ENCODE peak calls at places on chromosome 15, in eight cellular contexts. S, M, W, H, B, J, Y and G are unnamed samples.

GRCh38 chr15:70484993-70485392 is 278.4 kb downstream of the UACA start:
- DNase-seq in Y (no peak), H (no peak), M (no peak), W (no peak), J (no peak), B (no peak), S (no peak), G (no peak)

GRCh38 chr15:33358303-33358702 is 47.5 kb downstream of the RYR3 start:
- DNase-seq in S (no peak), Y (no peak), M (no peak), H (no peak), B (no peak), W (no peak), J (no peak), G (no peak)

GRCh38 chr15:62619105-62619504 is 423.4 kb upstream of the TPM1 start:
- DNase-seq in Y (no peak), B (no peak), J (no peak), H (no peak), W (no peak), M (no peak), S (no peak), G (no peak)

GRCh38 chr15:53462631-53463030 is 296.8 kb downstream of the WDR72 start:
- DNase-seq in M (no peak), W (no peak), Y (no peak), S (no peak), B (no peak), J (no peak), H (no peak), G (no peak)

GRCh38 chr15:89630260-89630659 is 25.0 kb downstream of the KIF7 start:
- DNase-seq in H (no peak), S (no peak), Y (no peak), B (no peak), M (no peak), W (no peak), J (peak; percentile 22), G (no peak)

GRCh38 chr15:41858756-41859155 is 20.1 kb downstream of the PLA2G4B start:
- DNase-seq in J (no peak), W (no peak), H (no peak), Y (no peak), B (no peak), M (no peak), S (no peak), G (no peak)

GRCh38 chr15:92910451-92910850 is 10.3 kb downstream of the CHD2 start:
- DNase-seq in H (no peak), M (no peak), S (no peak), B (no peak), W (no peak), J (no peak), Y (no peak), G (no peak)

GRCh38 chr15:89677381-89677780 is 1.8 kb downstream of the PLIN1 start:
- DNase-seq in S (no peak), Y (no peak), J (no peak), B (no peak), W (no peak), H (no peak), M (no peak), G (no peak)

GRCh38 chr15:72222433-72222832 is 8.6 kb downstream of the PKM start:
- DNase-seq in S (no peak), M (no peak), B (no peak), W (peak; percentile 71), H (peak; percentile 77), J (no peak), Y (no peak), G (peak; percentile 43)

GRCh38 chr15:89307791-89308190 is 26.8 kb downstream of the POLG start:
- DNase-seq in W (no peak), J (no peak), S (no peak), Y (no peak), H (no peak), B (no peak), M (no peak), G (no peak)

GRCh38 chr15:45129651-45130129 is at the start of the genes DUOX1 and DUOXA1:
- DNase-seq in W (no peak), S (no peak), H (no peak), B (no peak), Y (peak; percentile 12), M (no peak), J (peak; percentile 85), G (peak; percentile 63)

GRCh38 chr15:44535092-44535491 is 1.9 kb upstream of the EIF3J start:
- DNase-seq in H (no peak), W (no peak), J (no peak), S (no peak), M (no peak), B (no peak), Y (no peak), G (no peak)

GRCh38 chr15:71362556-71362955 is 247.3 kb downstream of the THSD4 start:
- DNase-seq in Y (no peak), W (no peak), B (no peak), M (no peak), J (no peak), H (no peak), S (no peak), G (no peak)

GRCh38 chr15:81890496-81890895 is 155.3 kb downstream of the MEX3B start:
- DNase-seq in S (no peak), B (no peak), J (no peak), Y (no peak), H (no peak), M (no peak), W (no peak), G (no peak)

GRCh38 chr15:92989469-92989868 is 89.3 kb downstream of the CHD2 start:
- DNase-seq in B (no peak), J (no peak), H (no peak), W (no peak), M (no peak), Y (no peak), S (no peak), G (no peak)

GRCh38 chr15:60530653-60531052 is 51.7 kb upstream of the ICE2 start:
- DNase-seq in H (no peak), Y (no peak), J (no peak), W (no peak), B (no peak), M (no peak), S (no peak), G (no peak)

GRCh38 chr15:60528530-60528929 is 49.6 kb upstream of the ICE2 start:
- DNase-seq in W (peak; percentile 21), Y (no peak), H (no peak), B (no peak), J (no peak), S (no peak), M (no peak), G (no peak)

GRCh38 chr15:60530168-60530567 is 51.2 kb upstream of the ICE2 start:
- DNase-seq in B (no peak), Y (no peak), W (no peak), S (no peak), M (no peak), J (no peak), H (no peak), G (no peak)

GRCh38 chr15:60531811-60532210 is 52.9 kb upstream of the ICE2 start:
- DNase-seq in M (no peak), S (no peak), B (no peak), J (no peak), H (no peak), W (no peak), Y (no peak), G (no peak)

DNA sequence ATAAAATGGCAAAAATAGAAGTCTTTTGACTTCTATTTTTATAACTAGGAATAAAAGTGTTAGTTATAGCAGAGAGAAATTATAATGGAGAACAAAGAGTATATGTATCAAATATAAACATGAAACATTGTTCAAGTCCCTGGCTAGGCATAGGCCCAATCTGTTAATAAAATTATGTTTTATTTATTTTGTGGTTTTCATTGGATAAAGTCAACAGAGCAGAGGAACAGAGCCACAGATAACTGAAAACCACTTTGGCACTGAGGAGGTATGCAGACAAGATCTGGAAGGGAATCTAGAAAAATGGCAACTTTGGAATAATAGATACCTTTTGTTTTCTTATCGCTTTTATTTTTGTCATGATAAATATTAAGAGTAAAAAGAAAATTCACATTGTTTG is 50.4 kb upstream of the ICE2 start:
- DNase-seq in B (no peak), H (no peak), W (no peak), J (no peak), S (no peak), Y (no peak), M (no peak), G (no peak)
- TF ChIP-seq CTCF in B (no peak), H (no peak), W (no peak), J (no peak), S (no peak), Y (no peak), M (no peak), G (no peak)

GRCh38 chr15:75174102-75174501 is 27.6 kb upstream of the C15orf39 start:
- DNase-seq in Y (no peak), B (no peak), J (no peak), H (peak; percentile 41), M (peak; percentile 25), W (no peak), S (no peak), G (no peak)
- H3K4me1 ChIP-seq in Y (peaks cover 24% of the 10 kb centered on the region), B (peaks cover 40% of the 10 kb centered on the region), J (peaks cover 45% of the 10 kb centered on the region), H (peaks cover 34% of the 10 kb centered on the region), M (peaks cover 13% of the 10 kb centered on the region), W (peaks cover 34% of the 10 kb centered on the region), S (peaks cover 82% of the 10 kb centered on the region), G (peaks cover 27% of the 10 kb centered on the region)

DNA sequence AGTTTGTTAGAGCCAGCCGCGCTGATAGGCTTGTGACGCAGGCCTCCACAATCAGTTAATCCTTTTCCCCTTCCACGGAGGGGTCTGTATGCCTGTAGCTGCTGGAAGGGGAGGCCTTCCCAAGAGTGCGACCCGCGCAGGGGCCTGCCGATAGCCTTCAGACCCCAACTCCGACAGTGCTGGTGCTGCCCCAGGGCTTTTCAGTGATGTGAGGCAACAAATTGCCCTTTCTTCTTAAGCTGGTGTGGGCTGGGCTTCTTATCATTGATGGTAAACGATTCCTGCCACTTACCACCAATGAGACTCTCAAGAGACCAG is 143.4 kb downstream of the CHSY1 start:
- DNase-seq in B (no peak), Y (no peak), H (no peak), J (no peak), M (peak; percentile 17), W (no peak), S (no peak), G (no peak)
- TF ChIP-seq EP300 in B (no peak), Y (no peak), H (no peak), J (no peak), M (no peak), W (no peak), S (no peak), G (no peak)

DNA sequence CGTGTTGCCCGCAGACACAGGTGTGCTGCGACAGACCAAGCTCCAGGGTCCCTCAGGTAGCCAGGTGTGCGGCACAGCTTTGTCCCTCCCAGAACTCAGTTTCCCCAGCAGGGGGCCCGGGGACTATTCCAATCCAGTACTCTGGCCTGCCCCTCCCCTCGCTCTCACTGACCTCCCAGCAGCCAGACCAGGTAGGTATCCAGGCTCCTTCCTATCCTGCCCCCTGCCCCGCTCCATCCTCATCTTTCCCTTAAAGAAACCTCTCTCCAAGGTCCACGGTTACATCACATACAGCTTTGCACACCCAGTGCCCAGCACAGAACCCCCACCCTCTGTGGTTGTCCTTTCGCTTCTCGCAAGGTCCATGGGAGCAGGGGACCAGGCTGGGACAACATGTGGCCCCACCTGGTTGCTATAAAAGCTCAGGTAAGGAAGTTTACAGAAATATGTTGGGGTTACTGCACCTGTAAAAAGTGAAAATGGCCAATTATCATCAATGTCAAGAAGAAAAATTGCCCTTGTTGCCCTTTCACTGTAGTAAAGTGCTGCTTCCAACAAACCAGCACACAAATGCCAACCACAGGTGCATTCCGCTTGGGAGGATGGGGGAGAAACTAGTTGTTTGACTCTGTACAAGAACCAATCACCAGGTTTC is 7.3 kb upstream of the CYP11A1 start:
- DNase-seq in J (no peak), B (no peak), M (no peak), S (no peak), W (no peak), H (no peak), Y (no peak), G (no peak)
- TF ChIP-seq CTCF in J (no peak), B (no peak), M (no peak), S (peak; percentile 12), W (no peak), H (no peak), Y (no peak), G (no peak)